ENCODE peak calls at places on chromosomes 12 and 14, in four cellular contexts. R is memory B cell, Z is GDM1, A is HTR-8/SVneo. L is an unnamed sample.

GRCh38 chr12:104669057-104669770 is 212.5 kb downstream of the CHST11 start:
- DNase-seq in R (no peak), Z (no peak), A (no peak), L (no peak)

GRCh38 chr12:50676761-50677160 is 87.1 kb upstream of the ATF1 start:
- DNase-seq in R (no peak), Z (no peak), A (peak), L (no peak)

GRCh38 chr14:104681689-104682074 is 7.7 kb upstream of the INF2 start:
- DNase-seq in R (no peak), Z (no peak), A (peak), L (no peak)

GRCh38 chr12:53568428-53569173 is 57.6 kb downstream of the ATF7 start:
- DNase-seq in R (no peak), Z (no peak), A (no peak), L (no peak)

GRCh38 chr12:69502342-69503081 is 32.3 kb downstream of the FRS2 start:
- DNase-seq in R (no peak), Z (no peak), A (peak), L (no peak)

GRCh38 chr14:81265641-81266169 is 44.9 kb upstream of the GTF2A1 start:
- DNase-seq in R (no peak), Z (no peak), A (no peak), L (no peak)

GRCh38 chr12:124448955-124449622 is 118.3 kb downstream of the NCOR2 start:
- DNase-seq in R (no peak), Z (no peak), A (no peak), L (no peak)

GRCh38 chr14:92945959-92946846 is 23.3 kb downstream of the CHGA start:
- DNase-seq in R (no peak), Z (no peak), A (peak), L (no peak)

GRCh38 chr14:31536201-31536960 is 24.8 kb upstream of the NUBPL start:
- DNase-seq in R (no peak), Z (no peak), A (no peak), L (no peak)

GRCh38 chr12:44774815-44775411 is 101.2 kb downstream of the NELL2 start:
- DNase-seq in R (peak), Z (no peak), A (peak), L (no peak)

GRCh38 chr12:105280966-105281693 is 45.2 kb upstream of the APPL2 start:
- DNase-seq in R (no peak), Z (no peak), A (no peak), L (no peak)

GRCh38 chr12:42462486-42462885 is 127.1 kb downstream of the PRICKLE1 start:
- DNase-seq in R (no peak), Z (no peak), A (no peak), L (no peak)